ENCODE peak calls at places on chromosomes 6 and 20, in ten cellular contexts. S, D, I, B, M, Z, H, Y, X and A are unnamed samples.

GRCh38 chr6:90146914-90147668 is 149.6 kb downstream of the BACH2 start:
- DNase-seq in S (no peak), D (no peak), I (no peak), B (no peak), M (no peak), Z (no peak), H (no peak), Y (no peak), X (no peak), A (peak)

GRCh38 chr20:37239026-37239451 is 22.6 kb downstream of the GHRH start:
- DNase-seq in S (no peak), D (no peak), I (peak), B (no peak), M (peak), Z (no peak), H (no peak), Y (no peak), X (peak), A (no peak)

GRCh38 chr6:83371428-83371827 is 59.4 kb downstream of the ME1 start:
- DNase-seq in S (no peak), D (no peak), I (peak), B (no peak), M (no peak), Z (no peak), H (no peak), Y (no peak), X (peak), A (no peak)

GRCh38 chr6:152605342-152605741 is 31.8 kb downstream of the SYNE1 start:
- DNase-seq in S (no peak), D (no peak), I (peak), B (no peak), M (no peak), Z (no peak), H (no peak), Y (no peak), X (peak), A (no peak)

GRCh38 chr6:101086473-101086872 is 205.3 kb upstream of the ASCC3 start:
- DNase-seq in S (peak), D (no peak), I (no peak), B (no peak), M (no peak), Z (no peak), H (no peak), Y (peak), X (no peak), A (no peak)

GRCh38 chr6:42043787-42044475 is 6.4 kb upstream of the TAF8 start:
- DNase-seq in S (peak), D (peak), I (peak), B (peak), M (peak), Z (peak), H (peak), Y (peak), X (peak), A (peak)

GRCh38 chr6:85678000-85678601 is 35.4 kb upstream of the SYNCRIP start:
- DNase-seq in S (no peak), D (no peak), I (no peak), B (no peak), M (no peak), Z (no peak), H (no peak), Y (no peak), X (no peak), A (no peak)

GRCh38 chr6:44556046-44556445 is 168.5 kb downstream of the CDC5L start:
- DNase-seq in S (no peak), D (no peak), I (no peak), B (no peak), M (no peak), Z (peak), H (no peak), Y (no peak), X (no peak), A (no peak)

GRCh38 chr20:32628960-32629530 is 43.9 kb upstream of the NOL4L start:
- DNase-seq in S (no peak), D (no peak), I (no peak), B (no peak), M (no peak), Z (no peak), H (no peak), Y (no peak), X (no peak), A (no peak)

GRCh38 chr20:41392871-41393704 is 26.5 kb upstream of the EMILIN3 start:
- DNase-seq in S (no peak), D (peak), I (peak), B (no peak), M (no peak), Z (no peak), H (no peak), Y (peak), X (no peak), A (peak)

GRCh38 chr6:15881150-15881549 is 218.3 kb upstream of the DTNBP1 start:
- DNase-seq in S (no peak), D (no peak), I (no peak), B (no peak), M (no peak), Z (no peak), H (no peak), Y (no peak), X (no peak), A (no peak)